ENCODE peak calls at places on chromosomes 7 and 10, in ten cellular contexts. A, X, O, Q, M, Y, D, K, S and T are unnamed samples.

GRCh38 chr7:139328375-139328774 is 12.8 kb upstream of the FMC1 start:
- DNase-seq in Q (no peak), S (no peak), O (no peak), M (no peak), K (peak; percentile 91), X (no peak), Y (peak; percentile 95), A (no peak), D (no peak), T (no peak)

GRCh38 chr10:122042836-122043235 is 53.9 kb downstream of the TACC2 start:
- DNase-seq in Q (no peak), D (no peak), S (no peak), K (no peak), A (no peak), M (no peak), Y (no peak), O (no peak), X (no peak), T (no peak)

GRCh38 chr10:22341190-22341935 is 3.9 kb upstream of the SPAG6 start:
- DNase-seq in X (no peak), M (peak; percentile 44), D (peak; percentile 17), Y (peak; percentile 15), K (peak; percentile 69), A (no peak), S (peak; percentile 75), Q (no peak), O (no peak), T (no peak)

GRCh38 chr7:127736511-127736910 is 84.5 kb downstream of the SND1 start:
- DNase-seq in Y (no peak), Q (no peak), O (no peak), X (no peak), A (no peak), S (no peak), K (no peak), D (no peak), M (no peak), T (no peak)

GRCh38 chr10:122554576-122554975 is 6.0 kb upstream of the DMBT1 start:
- DNase-seq in A (no peak), Y (no peak), O (no peak), X (no peak), M (no peak), D (no peak), K (no peak), Q (no peak), S (no peak), T (no peak)

GRCh38 chr10:6401562-6402348 is 178.3 kb downstream of the PRKCQ start:
- DNase-seq in K (peak; percentile 96), Q (peak; percentile 60), Y (peak; percentile 92), A (peak; percentile 47), D (peak; percentile 93), O (peak; percentile 77), X (peak; percentile 81), S (peak; percentile 86), M (peak; percentile 97), T (peak; percentile 54)

GRCh38 chr7:77867208-77867915 is 68.8 kb downstream of the PHTF2 start:
- DNase-seq in K (no peak), A (no peak), X (no peak), S (no peak), Q (no peak), M (peak; percentile 13), D (peak; percentile 23), Y (peak; percentile 41), O (no peak), T (no peak)

GRCh38 chr10:87862644-87863101 is 660 bp downstream of the KLLN start:
- DNase-seq in O (no peak), Q (no peak), D (no peak), A (peak; percentile 62), Y (peak; percentile 57), S (no peak), K (peak; percentile 77), X (no peak), M (no peak), T (no peak)

GRCh38 chr7:137771679-137772078 is 75.1 kb downstream of the DGKI start:
- DNase-seq in X (no peak), A (no peak), O (no peak), S (no peak), M (no peak), K (peak; percentile 97), Q (no peak), D (no peak), Y (peak; percentile 87), T (no peak)

GRCh38 chr7:76514926-76515325 is 4.6 kb downstream of the UPK3B start:
- DNase-seq in D (no peak), Q (peak; percentile 12), Y (no peak), O (peak; percentile 16), K (no peak), S (peak; percentile 48), X (no peak), M (no peak), A (no peak), T (no peak)

GRCh38 chr7:139515266-139515665 is 8.2 kb upstream of the CLEC2L start:
- DNase-seq in Q (no peak), A (no peak), Y (no peak), O (no peak), K (no peak), M (no peak), X (no peak), S (no peak), D (no peak), T (no peak)

GRCh38 chr7:20229652-20230500 is 12.7 kb upstream of the MACC1 start:
- DNase-seq in D (no peak), Q (no peak), A (no peak), Y (peak; percentile 93), X (no peak), S (no peak), M (no peak), K (peak; percentile 90), O (no peak), T (no peak)

GRCh38 chr7:128227246-128227645 is 13.8 kb upstream of the LEP start:
- DNase-seq in D (no peak), S (no peak), M (no peak), A (no peak), K (no peak), O (no peak), Y (no peak), Q (no peak), X (no peak), T (no peak)

GRCh38 chr7:88759956-88760515 is 536 bp downstream of the ZNF804B start:
- DNase-seq in A (no peak), M (no peak), K (no peak), Y (no peak), O (no peak), X (no peak), D (no peak), S (no peak), Q (no peak), T (no peak)
- H3K4me3 ChIP-seq in A (no peak overlapping the region), M (peak overlapping the region; percentile 40), K (no peak overlapping the region), Y (no peak overlapping the region), O (no peak overlapping the region), X (no peak overlapping the region), D (peak overlapping the region; percentile 44), S (no peak overlapping the region), Q (no peak overlapping the region), T (peak overlapping the region; percentile 63)

GRCh38 chr10:10911035-10911434 is 106.6 kb upstream of the CELF2 start:
- DNase-seq in X (no peak), A (no peak), Q (no peak), O (no peak), M (no peak), D (no peak), Y (no peak), K (no peak), S (no peak), T (no peak)

GRCh38 chr10:10914129-10914528 is 103.5 kb upstream of the CELF2 start:
- DNase-seq in Q (no peak), A (no peak), X (no peak), Y (no peak), O (no peak), M (no peak), D (no peak), K (no peak), S (no peak), T (no peak)

GRCh38 chr10:10915215-10915614 is 102.5 kb upstream of the CELF2 start:
- DNase-seq in Y (no peak), M (no peak), A (no peak), D (no peak), S (no peak), Q (no peak), K (peak; percentile 27), O (no peak), X (no peak), T (no peak)

GRCh38 chr10:10910634-10911033 is 107.0 kb upstream of the CELF2 start:
- DNase-seq in Q (no peak), Y (peak; percentile 21), X (no peak), A (no peak), K (peak; percentile 35), O (no peak), D (no peak), S (no peak), M (no peak), T (no peak)

GRCh38 chr10:10911471-10911921 is 106.2 kb upstream of the CELF2 start:
- DNase-seq in Q (peak; percentile 82), M (no peak), D (peak; percentile 88), X (peak; percentile 83), S (peak; percentile 84), Y (peak; percentile 94), K (peak; percentile 89), A (no peak), O (peak; percentile 38), T (peak; percentile 60)
- H3K4me1 ChIP-seq in Q (peaks cover 30% of the 10 kb centered on the region), M (no peaks in the 10 kb centered on the region), D (peaks cover 13% of the 10 kb centered on the region), X (peaks cover 30% of the 10 kb centered on the region), S (peaks cover 23% of the 10 kb centered on the region), Y (peaks cover 3% of the 10 kb centered on the region), K (peaks cover 13% of the 10 kb centered on the region), A (no peaks in the 10 kb centered on the region), O (no peaks in the 10 kb centered on the region), T (peaks cover 46% of the 10 kb centered on the region)

GRCh38 chr10:34535872-34536271 is 279.2 kb downstream of the PARD3 start:
- DNase-seq in D (no peak), Y (no peak), O (no peak), M (no peak), K (no peak), A (no peak), Q (no peak), X (no peak), S (no peak), T (no peak)

GRCh38 chr10:34538291-34538829 is 276.7 kb downstream of the PARD3 start:
- DNase-seq in O (no peak), D (no peak), Y (no peak), M (peak; percentile 19), A (no peak), Q (peak; percentile 13), S (no peak), K (peak; percentile 50), X (no peak), T (no peak)

GRCh38 chr10:34540492-34540891 is 274.6 kb downstream of the PARD3 start:
- DNase-seq in O (no peak), Q (no peak), D (no peak), A (no peak), Y (no peak), M (no peak), K (no peak), X (no peak), S (no peak), T (no peak)

GRCh38 chr10:34537629-34538231 is 277.4 kb downstream of the PARD3 start:
- DNase-seq in Y (no peak), O (no peak), K (no peak), Q (no peak), D (no peak), M (no peak), S (no peak), A (no peak), X (no peak), T (no peak)

GRCh38 chr10:34539533-34540315 is 275.4 kb downstream of the PARD3 start:
- DNase-seq in K (peak; percentile 76), O (peak; percentile 48), X (no peak), M (no peak), D (peak; percentile 39), A (no peak), Q (no peak), Y (no peak), S (no peak), T (no peak)
- H3K4me3 ChIP-seq in K (peak overlapping the region; percentile 72), O (peak overlapping the region; percentile 12), X (peak overlapping the region; percentile 47), M (peak overlapping the region; percentile 31), D (no peak overlapping the region), A (no peak overlapping the region), Q (peak overlapping the region; percentile 26), Y (peak overlapping the region; percentile 17), S (peak overlapping the region; percentile 40), T (peak overlapping the region; percentile 50)

GRCh38 chr7:93890464-93891068 is at the start of gene TFPI2:
- DNase-seq in Q (peak; percentile 38), D (peak; percentile 67), S (peak; percentile 65), O (peak; percentile 18), X (peak; percentile 42), M (peak; percentile 77), K (peak; percentile 84), A (no peak), Y (peak; percentile 83), T (peak; percentile 21)
- H3K4me1 ChIP-seq in Q (no peaks in the 10 kb centered on the region), D (no peaks in the 10 kb centered on the region), S (no peaks in the 10 kb centered on the region), O (no peaks in the 10 kb centered on the region), X (peaks cover 23% of the 10 kb centered on the region), M (peaks cover 45% of the 10 kb centered on the region), K (peaks cover 14% of the 10 kb centered on the region), A (no peaks in the 10 kb centered on the region), Y (peaks cover 2% of the 10 kb centered on the region), T (peaks cover 31% of the 10 kb centered on the region)